ENCODE peak calls at places on chromosomes 6 and 20, in ten cellular contexts. C is K562, H is cardiac fibroblast, Z is mucosa of descending colon, M is astrocyte, P is RWPE1, G is upper lobe of right lung, R is WTC11, N is ovary, T is fibroblast of mammary gland. J is an unnamed sample.

GRCh38 chr6:30759575-30760239 is 15.4 kb upstream of the IER3 start:
- DNase-seq in C (no peak), H (peak; percentile 98), Z (no peak), M (peak; percentile 99), P (peak; percentile 68), G (no peak), R (no peak), N (no peak), T (peak; percentile 87), J (peak; percentile 95)

GRCh38 chr20:57265649-57266250 is 691 bp downstream of the BMP7 start:
- DNase-seq in C (no peak), H (no peak), Z (no peak), M (no peak), P (no peak), G (no peak), R (peak; percentile 46), N (no peak), T (peak; percentile 2), J (no peak)

GRCh38 chr20:371755-372542 is 8.6 kb upstream of the TRIB3 start:
- DNase-seq in C (peak; percentile 79), H (peak; percentile 97), Z (peak; percentile 21), M (peak; percentile 54), P (peak; percentile 80), G (peak; percentile 93), R (no peak), N (no peak), T (peak; percentile 79), J (peak; percentile 94)

GRCh38 chr20:63891061-63892002 is 3.6 kb upstream of the DNAJC5 start:
- DNase-seq in C (no peak), H (no peak), Z (no peak), M (no peak), P (no peak), G (no peak), R (peak; percentile 28), N (no peak), T (no peak), J (no peak)

GRCh38 chr6:52497652-52498408 is 77.7 kb downstream of the EFHC1 start:
- DNase-seq in C (no peak), H (peak; percentile 85), Z (no peak), M (peak; percentile 62), P (no peak), G (no peak), R (no peak), N (no peak), T (peak; percentile 76), J (no peak)

GRCh38 chr6:88220493-88220892 is 54.3 kb upstream of the CNR1 start:
- DNase-seq in C (peak; percentile 11), H (peak; percentile 49), Z (peak; percentile 8), M (peak; percentile 0), P (peak; percentile 18), G (no peak), R (peak; percentile 21), N (no peak), T (peak; percentile 25), J (no peak)

GRCh38 chr20:1033751-1034419 is 31.8 kb upstream of the RSPO4 start:
- DNase-seq in C (peak; percentile 15), H (no peak), Z (no peak), M (no peak), P (no peak), G (peak; percentile 75), R (no peak), N (no peak), T (no peak), J (no peak)

GRCh38 chr20:58753267-58753928 is 60.8 kb downstream of the NPEPL1 start:
- DNase-seq in C (no peak), H (no peak), Z (no peak), M (no peak), P (no peak), G (no peak), R (peak; percentile 56), N (no peak), T (no peak), J (no peak)

GRCh38 chr20:43040427-43040826 is 149.3 kb downstream of the PTPRT start:
- DNase-seq in C (peak; percentile 28), H (no peak), Z (peak; percentile 4), M (no peak), P (peak; percentile 43), G (no peak), R (peak; percentile 73), N (no peak), T (no peak), J (no peak)

GRCh38 chr6:45376310-45377040 is 1.3 kb downstream of the SUPT3H start:
- DNase-seq in C (no peak), H (peak; percentile 63), Z (no peak), M (peak; percentile 59), P (no peak), G (no peak), R (no peak), N (no peak), T (peak; percentile 39), J (no peak)

GRCh38 chr20:3646067-3646440 is 17.1 kb downstream of the GFRA4 start:
- DNase-seq in C (no peak), H (peak; percentile 20), Z (no peak), M (no peak), P (no peak), G (no peak), R (no peak), N (no peak), T (peak; percentile 16), J (no peak)

GRCh38 chr6:82842721-82843120 is 222.9 kb downstream of the UBE3D start:
- DNase-seq in C (no peak), H (peak; percentile 77), Z (no peak), M (peak; percentile 93), P (no peak), G (no peak), R (no peak), N (no peak), T (peak; percentile 58), J (peak; percentile 39)

GRCh38 chr20:16296933-16297332 is 276.3 kb downstream of the KIF16B start:
- DNase-seq in C (no peak), H (no peak), Z (no peak), M (no peak), P (no peak), G (no peak), R (no peak), N (no peak), T (peak; percentile 45), J (no peak)

DNA sequence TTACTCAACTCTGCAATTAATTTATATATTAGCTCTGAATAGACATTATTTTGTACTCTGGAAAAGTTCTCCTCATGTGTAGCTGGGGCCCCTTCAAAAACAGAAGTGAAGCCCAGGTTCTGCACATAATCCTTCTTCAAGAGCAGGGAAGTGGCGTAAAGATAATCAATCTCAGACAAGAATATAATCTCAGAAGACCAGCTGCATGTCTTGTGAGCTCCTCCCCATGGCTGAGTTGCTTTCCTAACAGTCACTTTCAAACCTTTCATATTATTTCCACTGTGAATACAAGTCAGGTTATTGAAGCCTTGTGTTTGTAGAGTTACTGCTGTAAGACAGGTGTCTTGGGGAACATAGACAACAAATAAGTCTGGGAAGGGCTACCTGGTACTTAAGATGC is 691.9 kb downstream of the RFPL4B start:
- DNase-seq in C (no peak), H (no peak), Z (no peak), M (no peak), P (no peak), G (no peak), R (no peak), N (no peak), T (no peak), J (no peak)
- TF ChIP-seq CTCF in C (no peak), H (no peak), Z (no peak), M (no peak), P (no peak), G (no peak), R (no peak), N (no peak), T (no peak), J (no peak)

GRCh38 chr6:73732845-73733675 is 37.1 kb downstream of the CD109 start:
- DNase-seq in C (peak; percentile 68), H (peak; percentile 83), Z (peak; percentile 55), M (peak; percentile 46), P (peak; percentile 64), G (peak; percentile 67), R (peak; percentile 74), N (peak; percentile 37), T (peak; percentile 83), J (no peak)
- TF ChIP-seq CTCF in C (peak; percentile 92), H (peak; percentile 92), Z (peak; percentile 83), M (peak; percentile 90), P (peak; percentile 89), G (peak; percentile 92), R (peak; percentile 92), N (peak; percentile 45), T (peak; percentile 96), J (peak; percentile 97)

GRCh38 chr6:2197177-2197671 is 48.2 kb downstream of the GMDS start:
- DNase-seq in C (no peak), H (peak; percentile 58), Z (no peak), M (peak; percentile 72), P (peak; percentile 2), G (no peak), R (no peak), N (no peak), T (peak; percentile 74), J (no peak)

GRCh38 chr6:2194643-2195042 is 50.8 kb downstream of the GMDS start:
- DNase-seq in C (no peak), H (no peak), Z (no peak), M (no peak), P (no peak), G (no peak), R (no peak), N (no peak), T (no peak), J (no peak)

GRCh38 chr6:2193931-2194330 is 51.5 kb downstream of the GMDS start:
- DNase-seq in C (no peak), H (peak; percentile 20), Z (no peak), M (no peak), P (no peak), G (no peak), R (no peak), N (no peak), T (no peak), J (no peak)

GRCh38 chr6:2197984-2198383 is 47.4 kb downstream of the GMDS start:
- DNase-seq in C (no peak), H (no peak), Z (no peak), M (no peak), P (no peak), G (no peak), R (no peak), N (no peak), T (no peak), J (no peak)

DNA sequence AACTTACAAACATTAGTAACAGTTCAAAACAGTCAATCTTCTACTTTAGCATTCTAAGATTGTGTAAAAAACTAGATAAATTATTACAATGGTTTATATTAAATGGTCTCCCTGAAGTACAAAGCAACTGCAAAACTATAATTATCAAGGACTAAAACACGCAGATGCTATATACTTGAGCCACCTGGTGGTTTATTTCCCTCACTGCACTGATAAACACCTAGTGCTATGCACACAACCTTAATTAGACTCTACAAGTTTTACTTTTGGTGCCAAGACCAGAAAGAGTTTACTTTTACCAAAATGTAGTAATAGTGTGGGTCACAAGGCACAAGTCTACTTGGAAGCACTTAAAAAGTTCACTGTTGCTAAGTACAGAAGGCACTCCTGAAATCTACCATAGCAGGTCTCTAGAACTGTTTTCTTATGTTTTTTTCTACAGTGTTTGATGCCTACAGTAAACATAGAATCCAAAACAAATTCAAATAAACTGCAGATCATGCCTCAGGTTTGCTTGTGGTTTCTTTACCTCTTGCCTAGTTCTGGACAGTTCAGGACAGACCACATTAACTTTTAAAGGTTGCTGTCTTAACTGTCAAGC is 49.2 kb downstream of the GMDS start:
- DNase-seq in C (peak; percentile 45), H (peak; percentile 74), Z (peak; percentile 85), M (peak; percentile 35), P (peak; percentile 49), G (no peak), R (no peak), N (no peak), T (peak; percentile 69), J (peak; percentile 19)
- TF ChIP-seq CTCF in C (peak; percentile 74), H (peak; percentile 69), Z (peak; percentile 61), M (peak; percentile 76), P (peak; percentile 81), G (peak; percentile 84), R (peak; percentile 52), N (peak; percentile 65), T (peak; percentile 83), J (peak; percentile 77)

GRCh38 chr6:169990095-169991030 is 238.9 kb downstream of the ERMARD start:
- DNase-seq in C (no peak), H (no peak), Z (peak; percentile 37), M (no peak), P (no peak), G (peak; percentile 64), R (no peak), N (no peak), T (no peak), J (no peak)
- TF ChIP-seq CTCF in C (peak; percentile 31), H (no peak), Z (no peak), M (no peak), P (no peak), G (peak; percentile 16), R (no peak), N (no peak), T (no peak), J (no peak)